ENCODE peak calls at places on chromosomes 2 and 18, in four cellular contexts. A is B cell, I is astrocyte of the spinal cord, E is vagina. U is an unnamed sample.
A peak's percentile ranks its signal among the peaks of the same experiment; 100 is the strongest.

GRCh38 chr2:71498261-71498701 is 44.9 kb downstream of the DYSF start:
- DNase-seq in A (no peak), I (peak; percentile 92), E (no peak), U (no peak)

GRCh38 chr2:26530696-26531095 is 52.8 kb upstream of the OTOF start:
- DNase-seq in A (no peak), I (peak; percentile 44), E (no peak), U (no peak)

GRCh38 chr2:42901076-42901645 is 108.8 kb upstream of the HAAO start:
- DNase-seq in A (no peak), I (peak; percentile 49), E (no peak), U (no peak)

GRCh38 chr2:142315353-142315752 is 184.5 kb upstream of the LRP1B start:
- DNase-seq in A (no peak), I (peak; percentile 46), E (no peak), U (no peak)

GRCh38 chr2:74894261-74895030 is 60.5 kb downstream of the HK2 start:
- DNase-seq in A (no peak), I (peak; percentile 55), E (peak; percentile 64), U (no peak)

GRCh38 chr2:106342801-106343200 is 125.4 kb downstream of the RGPD3 start:
- DNase-seq in A (no peak), I (no peak), E (no peak), U (no peak)

GRCh38 chr18:36476433-36476832 is 178.9 kb downstream of the FHOD3 start:
- DNase-seq in A (no peak), I (peak; percentile 7), E (no peak), U (no peak)

GRCh38 chr2:98912957-98913915 is 22.8 kb downstream of the CRACDL start:
- DNase-seq in A (no peak), I (peak; percentile 50), E (peak; percentile 52), U (no peak)

GRCh38 chr2:127847926-127848325 is 10.0 kb downstream of the POLR2D start:
- DNase-seq in A (no peak), I (no peak), E (no peak), U (no peak)

GRCh38 chr2:10136187-10136934 is 13.8 kb downstream of the RRM2 start:
- DNase-seq in A (no peak), I (no peak), E (no peak), U (no peak)

GRCh38 chr2:26409785-26410184 is 8.1 kb downstream of the DRC1 start:
- DNase-seq in A (no peak), I (no peak), E (no peak), U (no peak)

GRCh38 chr2:236499691-236500573 is 69.7 kb upstream of the ACKR3 start:
- DNase-seq in A (no peak), I (peak; percentile 13), E (no peak), U (no peak)

GRCh38 chr2:112767693-112768380 is 3.4 kb upstream of the CKAP2L start:
- DNase-seq in A (no peak), I (no peak), E (no peak), U (no peak)

GRCh38 chr2:176079285-176079830 is 4.4 kb downstream of the EVX2 start:
- DNase-seq in A (no peak), I (no peak), E (no peak), U (no peak)

GRCh38 chr2:172878260-172878659 is 142.6 kb downstream of the RAPGEF4 start:
- DNase-seq in A (no peak), I (peak; percentile 46), E (no peak), U (no peak)

GRCh38 chr2:112156152-112156986 is 18.2 kb downstream of the FBLN7 start:
- DNase-seq in A (no peak), I (peak; percentile 59), E (no peak), U (no peak)

GRCh38 chr2:109727929-109728447 is 66.1 kb upstream of the RGPD5 start:
- DNase-seq in A (no peak), I (no peak), E (no peak), U (no peak)

GRCh38 chr2:58122040-58122439 is 75.4 kb downstream of the VRK2 start:
- DNase-seq in A (no peak), I (no peak), E (no peak), U (no peak)

GRCh38 chr18:10477121-10477862 is 22.9 kb downstream of the APCDD1 start:
- DNase-seq in A (no peak), I (no peak), E (no peak), U (no peak)

GRCh38 chr2:37776487-37776886 is 105.0 kb upstream of the CDC42EP3 start:
- DNase-seq in A (no peak), I (peak; percentile 88), E (no peak), U (no peak)

GRCh38 chr18:62420513-62421209 is 95.6 kb downstream of the TNFRSF11A start:
- DNase-seq in A (peak; percentile 45), I (peak; percentile 40), E (no peak), U (no peak)

GRCh38 chr2:172440795-172441194 is 13.4 kb downstream of the ITGA6 start:
- DNase-seq in A (no peak), I (peak; percentile 23), E (no peak), U (no peak)

GRCh38 chr2:233979748-233980147 is 62.6 kb downstream of the TRPM8 start:
- DNase-seq in A (no peak), I (no peak), E (no peak), U (no peak)

GRCh38 chr18:3130344-3130743 is 89.4 kb downstream of the MYOM1 start:
- DNase-seq in A (no peak), I (no peak), E (no peak), U (no peak)

GRCh38 chr2:143514413-143514812 is 385.2 kb downstream of the ARHGAP15 start:
- DNase-seq in A (no peak), I (peak; percentile 5), E (no peak), U (no peak)

GRCh38 chr2:234245945-234246344 is 195.4 kb downstream of the SPP2 start:
- DNase-seq in A (no peak), I (peak; percentile 95), E (no peak), U (no peak)

GRCh38 chr2:27303093-27304025 is 4.9 kb downstream of the UCN start:
- DNase-seq in A (peak; percentile 61), I (peak; percentile 56), E (no peak), U (peak; percentile 33)

GRCh38 chr18:12645751-12646203 is 12.1 kb downstream of the SPIRE1 start:
- DNase-seq in A (no peak), I (no peak), E (no peak), U (no peak)

GRCh38 chr18:3014501-3015202 is 1.7 kb upstream of the LPIN2 start:
- DNase-seq in A (no peak), I (no peak), E (no peak), U (no peak)

GRCh38 chr2:238972146-238972445 is 124.2 kb downstream of the TWIST2 start:
- DNase-seq in A (no peak), I (no peak), E (no peak), U (no peak)

GRCh38 chr2:238975408-238975807 is 127.5 kb downstream of the TWIST2 start:
- DNase-seq in A (no peak), I (no peak), E (no peak), U (no peak)

GRCh38 chr2:238974061-238974460 is 126.2 kb downstream of the TWIST2 start:
- DNase-seq in A (no peak), I (peak; percentile 47), E (no peak), U (no peak)

GRCh38 chr2:238973038-238973772 is 125.3 kb downstream of the TWIST2 start:
- DNase-seq in A (no peak), I (peak; percentile 43), E (no peak), U (no peak)

DNA sequence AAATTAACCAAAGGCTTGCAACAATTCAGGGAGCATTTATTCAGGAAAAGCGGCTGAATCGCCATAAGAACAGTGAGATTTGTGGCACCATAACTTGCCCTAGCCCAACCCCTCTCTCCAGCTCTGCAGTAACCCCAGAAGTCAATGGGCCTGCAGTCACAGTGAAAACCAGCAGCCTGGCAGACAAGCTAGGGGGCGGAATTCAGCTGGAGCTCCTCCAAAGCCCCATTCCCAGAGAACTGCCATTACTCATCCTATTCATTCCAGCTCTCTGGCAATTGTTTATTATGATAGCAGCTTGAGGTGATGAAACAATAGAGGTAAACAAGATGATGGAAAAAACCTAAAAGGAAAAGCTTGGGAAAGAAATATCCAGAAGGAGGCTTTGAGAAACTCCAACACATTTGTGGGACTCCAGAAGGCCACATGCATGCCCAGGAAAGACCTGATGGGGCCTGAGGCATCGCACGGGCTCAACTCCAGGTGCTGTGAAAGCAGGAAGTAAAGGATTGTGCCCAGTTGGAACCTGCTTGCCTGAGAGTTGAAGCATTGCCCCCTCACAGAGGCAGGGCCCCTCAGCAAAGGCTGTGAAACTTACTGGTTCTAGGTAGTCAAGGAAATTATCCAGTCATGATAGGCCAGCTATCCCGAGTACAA is 126.8 kb downstream of the TWIST2 start:
- DNase-seq in A (no peak), I (peak; percentile 78), E (no peak), U (no peak)
- TF ChIP-seq CTCF in A (no peak), I (peak; percentile 56), E (no peak), U (peak; percentile 18)

DNA sequence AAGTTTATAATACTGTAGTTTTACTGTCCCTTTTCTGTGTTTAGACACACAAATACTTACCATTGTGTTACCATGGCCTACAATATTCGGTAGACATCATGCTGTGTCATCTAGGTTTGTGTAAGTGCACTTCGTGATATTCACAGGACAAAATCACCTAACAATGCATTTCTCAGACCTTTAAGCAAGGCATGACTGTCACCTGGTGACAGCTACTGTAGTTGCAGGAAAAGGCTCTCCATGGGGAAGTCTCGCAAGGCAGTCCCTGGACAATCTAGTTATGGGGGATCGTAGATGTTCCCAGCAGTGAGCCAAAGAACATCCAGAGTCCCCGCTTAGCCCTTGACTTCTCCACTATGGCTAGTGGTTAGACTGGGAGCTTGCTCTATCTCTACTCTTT is 73.1 kb downstream of the EIF2AK3 start:
- DNase-seq in A (no peak), I (no peak), E (no peak), U (no peak)
- TF ChIP-seq CTCF in A (no peak), I (no peak), E (no peak), U (peak; percentile 47)

GRCh38 chr2:201257941-201258665 is 2.2 kb upstream of the CASP8 start:
- DNase-seq in A (peak; percentile 88), I (peak; percentile 92), E (no peak), U (peak; percentile 35)
- TF ChIP-seq CTCF in A (no peak), I (no peak), E (no peak), U (no peak)

GRCh38 chr2:39665811-39666488 is at the start of gene TMEM178A:
- DNase-seq in A (peak; percentile 11), I (no peak), E (no peak), U (no peak)

GRCh38 chr2:39661771-39662325 is 3.9 kb upstream of the TMEM178A start:
- DNase-seq in A (no peak), I (no peak), E (no peak), U (no peak)

GRCh38 chr2:39664478-39664877 is 1.2 kb upstream of the TMEM178A start:
- DNase-seq in A (no peak), I (no peak), E (no peak), U (no peak)

GRCh38 chr2:39664898-39665591 is 672 bp upstream of the TMEM178A start:
- DNase-seq in A (no peak), I (no peak), E (no peak), U (no peak)

DNA sequence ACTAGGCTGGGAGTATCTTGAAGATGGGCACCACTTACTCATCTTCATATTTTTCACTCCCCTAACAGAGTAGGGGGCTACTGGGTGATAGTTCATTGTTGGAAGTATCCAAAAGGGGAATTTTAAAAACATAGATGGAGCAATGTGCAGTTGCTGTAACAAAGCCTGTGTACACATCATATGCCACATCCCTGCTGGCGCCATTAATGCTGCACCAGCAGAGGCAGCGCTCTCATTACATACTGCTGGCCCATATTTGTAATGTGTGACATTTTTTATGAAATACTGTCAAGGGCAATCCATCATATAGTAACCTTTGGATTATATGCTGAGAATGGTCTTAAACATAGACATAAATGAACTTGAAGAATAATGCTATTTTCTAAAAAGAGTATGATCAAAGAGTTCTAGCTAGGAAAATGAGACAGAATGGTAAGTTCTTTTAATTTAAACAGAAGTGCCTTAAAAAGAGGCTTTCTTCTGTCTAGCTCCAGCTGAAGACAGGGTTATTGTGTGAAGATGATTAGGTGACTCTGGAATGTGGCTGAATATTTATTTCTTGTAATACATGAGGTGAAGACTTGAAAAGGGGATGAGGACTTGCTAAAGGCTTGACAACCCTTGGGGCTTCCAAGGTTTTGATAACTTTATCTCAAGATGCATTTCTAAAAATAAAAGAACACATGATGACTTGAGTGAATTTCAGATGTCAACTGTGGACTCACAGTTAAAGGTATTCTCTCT is 2.4 kb upstream of the TMEM178A start:
- DNase-seq in A (no peak), I (no peak), E (no peak), U (no peak)
- TF ChIP-seq CTCF in A (no peak), I (no peak), E (no peak), U (no peak)